ENCODE peak calls at places on chromosome 13, in eight cellular contexts. F, A, O, X, B, G, U and S are unnamed samples.

GRCh38 chr13:106599875-106600797 is 32.2 kb upstream of the ARGLU1 start:
- DNase-seq in F (no peak), A (no peak), O (no peak), X (no peak), B (no peak), G (no peak), U (no peak), S (no peak)

GRCh38 chr13:113086031-113086750 is 19.4 kb upstream of the F7 start:
- DNase-seq in F (no peak), A (no peak), O (no peak), X (no peak), B (no peak), G (no peak), U (no peak), S (no peak)

GRCh38 chr13:101838305-101838835 is 385.9 kb downstream of the ITGBL1 start:
- DNase-seq in F (no peak), A (no peak), O (no peak), X (no peak), B (no peak), G (no peak), U (no peak), S (no peak)

GRCh38 chr13:98900442-98900841 is 77.4 kb downstream of the DOCK9 start:
- DNase-seq in F (no peak), A (no peak), O (no peak), X (no peak), B (no peak), G (no peak), U (no peak), S (no peak)

GRCh38 chr13:59201836-59202235 is 961.9 kb downstream of the DIAPH3 start:
- DNase-seq in F (no peak), A (no peak), O (no peak), X (no peak), B (no peak), G (no peak), U (no peak), S (no peak)

GRCh38 chr13:45143346-45143751 is 23.0 kb downstream of the GTF2F2 start:
- DNase-seq in F (peak), A (no peak), O (no peak), X (no peak), B (no peak), G (no peak), U (no peak), S (no peak)

GRCh38 chr13:85879014-85879413 is 79.8 kb upstream of the SLITRK6 start:
- DNase-seq in F (no peak), A (no peak), O (no peak), X (no peak), B (no peak), G (no peak), U (no peak), S (no peak)

GRCh38 chr13:28822801-28823200 is 2.7 kb downstream of the MTUS2 start:
- DNase-seq in F (peak), A (no peak), O (no peak), X (no peak), B (no peak), G (no peak), U (no peak), S (no peak)

GRCh38 chr13:58587183-58587582 is 955.6 kb downstream of the PCDH17 start:
- DNase-seq in F (no peak), A (no peak), O (no peak), X (no peak), B (no peak), G (no peak), U (no peak), S (no peak)

GRCh38 chr13:52925221-52925620 is 76.8 kb upstream of the PCDH8 start:
- DNase-seq in F (no peak), A (no peak), O (peak), X (no peak), B (no peak), G (no peak), U (no peak), S (no peak)

GRCh38 chr13:77105051-77105450 is 78.1 kb upstream of the FBXL3 start:
- DNase-seq in F (no peak), A (no peak), O (no peak), X (no peak), B (no peak), G (no peak), U (no peak), S (no peak)

GRCh38 chr13:28128926-28129325 is 9.4 kb upstream of the PAN3 start:
- DNase-seq in F (no peak), A (no peak), O (no peak), X (no peak), B (no peak), G (no peak), U (no peak), S (no peak)

GRCh38 chr13:112368883-112369282 is 7.3 kb upstream of the SPACA7 start:
- DNase-seq in F (no peak), A (no peak), O (no peak), X (no peak), B (no peak), G (no peak), U (no peak), S (no peak)

GRCh38 chr13:74040200-74040599 is 94.0 kb downstream of the KLF12 start:
- DNase-seq in F (no peak), A (peak), O (peak), X (no peak), B (no peak), G (peak), U (no peak), S (peak)

GRCh38 chr13:44719857-44720671 is 143.9 kb upstream of the TSC22D1 start:
- DNase-seq in F (no peak), A (no peak), O (no peak), X (no peak), B (no peak), G (no peak), U (no peak), S (no peak)

GRCh38 chr13:34249546-34249945 is 431.6 kb downstream of the RFC3 start:
- DNase-seq in F (no peak), A (no peak), O (no peak), X (no peak), B (no peak), G (no peak), U (no peak), S (no peak)

GRCh38 chr13:39415003-39415402 is 188.0 kb downstream of the LHFPL6 start:
- DNase-seq in F (no peak), A (no peak), O (no peak), X (no peak), B (no peak), G (no peak), U (no peak), S (no peak)

GRCh38 chr13:60229708-60230272 is 66.1 kb upstream of the DIAPH3 start:
- DNase-seq in F (no peak), A (no peak), O (peak), X (no peak), B (no peak), G (no peak), U (no peak), S (no peak)

GRCh38 chr13:20401586-20401957 is 124.1 kb downstream of the CRYL1 start:
- DNase-seq in F (no peak), A (no peak), O (no peak), X (no peak), B (no peak), G (no peak), U (no peak), S (no peak)

GRCh38 chr13:51822106-51822840 is 18.3 kb upstream of the DHRS12 start:
- DNase-seq in F (no peak), A (no peak), O (peak), X (no peak), B (no peak), G (no peak), U (no peak), S (no peak)

GRCh38 chr13:49608932-49609331 is 19.4 kb upstream of the ARL11 start:
- DNase-seq in F (no peak), A (no peak), O (no peak), X (no peak), B (no peak), G (no peak), U (no peak), S (no peak)

GRCh38 chr13:72716776-72717175 is 10.7 kb downstream of the MZT1 start:
- DNase-seq in F (no peak), A (no peak), O (no peak), X (no peak), B (no peak), G (no peak), U (no peak), S (no peak)

GRCh38 chr13:23466144-23467002 is 32.9 kb upstream of the SACS start:
- DNase-seq in F (peak), A (peak), O (no peak), X (peak), B (peak), G (peak), U (peak), S (peak)

GRCh38 chr13:68927387-68928026 is 1180.1 kb upstream of the ATXN8OS start:
- DNase-seq in F (no peak), A (no peak), O (peak), X (no peak), B (no peak), G (peak), U (peak), S (no peak)